ENCODE peak calls at places on chromosomes 11 and 22, in seven cellular contexts. One of them, this sample, is unnamed.
A peak's percentile ranks its signal among the peaks of the same experiment; 100 is the strongest.

GRCh38 chr11:45815747-45816146 is 10.8 kb downstream of the SLC35C1 start:
- DNase-seq in upper lobe of right lung: no peak
- DNase-seq in fibroblast of gingiva: no peak
- DNase-seq in effector CD4-positive, alpha-beta T cell: no peak
- DNase-seq in T47D: peak; percentile 74
- DNase-seq in activated effector memory CD4-positive, alpha-beta T cell treated with anti-CD3 and anti-CD28 coated beads, Interleukin-2, amount 50 U/mL, for 16 hours: no peak
- DNase-seq in HCT116: no peak
- DNase-seq in this sample: no peak

GRCh38 chr22:22787151-22787550 is 100.5 kb upstream of the IGLL5 start:
- DNase-seq in fibroblast of gingiva: no peak
- DNase-seq in HCT116: no peak
- DNase-seq in activated effector memory CD4-positive, alpha-beta T cell treated with anti-CD3 and anti-CD28 coated beads, Interleukin-2, amount 50 U/mL, for 16 hours: no peak
- DNase-seq in T47D: no peak
- DNase-seq in upper lobe of right lung: no peak
- DNase-seq in effector CD4-positive, alpha-beta T cell: no peak
- DNase-seq in this sample: no peak

GRCh38 chr11:68773521-68774187 is 22.3 kb upstream of the TESMIN start:
- DNase-seq in upper lobe of right lung: no peak
- DNase-seq in T47D: no peak
- DNase-seq in HCT116: no peak
- DNase-seq in effector CD4-positive, alpha-beta T cell: no peak
- DNase-seq in activated effector memory CD4-positive, alpha-beta T cell treated with anti-CD3 and anti-CD28 coated beads, Interleukin-2, amount 50 U/mL, for 16 hours: no peak
- DNase-seq in fibroblast of gingiva: no peak
- DNase-seq in this sample: no peak

GRCh38 chr11:74685905-74686304 is 45.3 kb downstream of the CHRDL2 start:
- DNase-seq in effector CD4-positive, alpha-beta T cell: no peak
- DNase-seq in fibroblast of gingiva: no peak
- DNase-seq in HCT116: no peak
- DNase-seq in activated effector memory CD4-positive, alpha-beta T cell treated with anti-CD3 and anti-CD28 coated beads, Interleukin-2, amount 50 U/mL, for 16 hours: no peak
- DNase-seq in upper lobe of right lung: peak; percentile 67
- DNase-seq in T47D: no peak
- DNase-seq in this sample: no peak

GRCh38 chr22:42361523-42361922 is 70.7 kb downstream of the NFAM1 start:
- DNase-seq in activated effector memory CD4-positive, alpha-beta T cell treated with anti-CD3 and anti-CD28 coated beads, Interleukin-2, amount 50 U/mL, for 16 hours: no peak
- DNase-seq in T47D: no peak
- DNase-seq in effector CD4-positive, alpha-beta T cell: no peak
- DNase-seq in fibroblast of gingiva: no peak
- DNase-seq in upper lobe of right lung: no peak
- DNase-seq in HCT116: no peak
- DNase-seq in this sample: no peak

GRCh38 chr22:46796566-46797195 is 34.2 kb downstream of the TBC1D22A start:
- DNase-seq in effector CD4-positive, alpha-beta T cell: no peak
- DNase-seq in fibroblast of gingiva: no peak
- DNase-seq in upper lobe of right lung: no peak
- DNase-seq in HCT116: no peak
- DNase-seq in T47D: no peak
- DNase-seq in activated effector memory CD4-positive, alpha-beta T cell treated with anti-CD3 and anti-CD28 coated beads, Interleukin-2, amount 50 U/mL, for 16 hours: no peak
- DNase-seq in this sample: no peak

GRCh38 chr22:23673826-23674690 is 16.8 kb upstream of the RGL4 start:
- DNase-seq in fibroblast of gingiva: no peak
- DNase-seq in T47D: no peak
- DNase-seq in HCT116: no peak
- DNase-seq in effector CD4-positive, alpha-beta T cell: no peak
- DNase-seq in activated effector memory CD4-positive, alpha-beta T cell treated with anti-CD3 and anti-CD28 coated beads, Interleukin-2, amount 50 U/mL, for 16 hours: no peak
- DNase-seq in upper lobe of right lung: no peak
- DNase-seq in this sample: no peak

GRCh38 chr11:76672431-76673163 is 2.0 kb upstream of the LRRC32 start:
- DNase-seq in fibroblast of gingiva: no peak
- DNase-seq in effector CD4-positive, alpha-beta T cell: peak; percentile 6
- DNase-seq in T47D: no peak
- DNase-seq in activated effector memory CD4-positive, alpha-beta T cell treated with anti-CD3 and anti-CD28 coated beads, Interleukin-2, amount 50 U/mL, for 16 hours: peak; percentile 80
- DNase-seq in upper lobe of right lung: no peak
- DNase-seq in HCT116: no peak
- DNase-seq in this sample: no peak

GRCh38 chr11:78011301-78011700 is 11.8 kb downstream of the KCTD14 start:
- DNase-seq in upper lobe of right lung: no peak
- DNase-seq in effector CD4-positive, alpha-beta T cell: no peak
- DNase-seq in activated effector memory CD4-positive, alpha-beta T cell treated with anti-CD3 and anti-CD28 coated beads, Interleukin-2, amount 50 U/mL, for 16 hours: no peak
- DNase-seq in T47D: no peak
- DNase-seq in HCT116: no peak
- DNase-seq in fibroblast of gingiva: no peak
- DNase-seq in this sample: no peak

GRCh38 chr11:131561486-131561885 is 191.1 kb downstream of the NTM start:
- DNase-seq in T47D: no peak
- DNase-seq in effector CD4-positive, alpha-beta T cell: no peak
- DNase-seq in fibroblast of gingiva: no peak
- DNase-seq in HCT116: no peak
- DNase-seq in activated effector memory CD4-positive, alpha-beta T cell treated with anti-CD3 and anti-CD28 coated beads, Interleukin-2, amount 50 U/mL, for 16 hours: no peak
- DNase-seq in upper lobe of right lung: no peak
- DNase-seq in this sample: no peak

GRCh38 chr11:84829162-84829561 is 798.0 kb downstream of the DLG2 start:
- DNase-seq in T47D: no peak
- DNase-seq in effector CD4-positive, alpha-beta T cell: no peak
- DNase-seq in fibroblast of gingiva: no peak
- DNase-seq in upper lobe of right lung: no peak
- DNase-seq in HCT116: no peak
- DNase-seq in activated effector memory CD4-positive, alpha-beta T cell treated with anti-CD3 and anti-CD28 coated beads, Interleukin-2, amount 50 U/mL, for 16 hours: no peak
- DNase-seq in this sample: no peak

GRCh38 chr11:119671561-119672015 is 57.4 kb downstream of the NECTIN1 start:
- DNase-seq in HCT116: no peak
- DNase-seq in activated effector memory CD4-positive, alpha-beta T cell treated with anti-CD3 and anti-CD28 coated beads, Interleukin-2, amount 50 U/mL, for 16 hours: no peak
- DNase-seq in fibroblast of gingiva: peak; percentile 33
- DNase-seq in upper lobe of right lung: no peak
- DNase-seq in effector CD4-positive, alpha-beta T cell: no peak
- DNase-seq in T47D: no peak
- DNase-seq in this sample: no peak

GRCh38 chr11:17161515-17161914 is 46.3 kb downstream of the PIK3C2A start:
- DNase-seq in activated effector memory CD4-positive, alpha-beta T cell treated with anti-CD3 and anti-CD28 coated beads, Interleukin-2, amount 50 U/mL, for 16 hours: no peak
- DNase-seq in HCT116: no peak
- DNase-seq in effector CD4-positive, alpha-beta T cell: no peak
- DNase-seq in fibroblast of gingiva: no peak
- DNase-seq in upper lobe of right lung: no peak
- DNase-seq in T47D: no peak
- DNase-seq in this sample: no peak

GRCh38 chr22:44685384-44686056 is 16.5 kb upstream of the PRR5 start:
- DNase-seq in HCT116: peak; percentile 35
- DNase-seq in T47D: peak; percentile 83
- DNase-seq in fibroblast of gingiva: peak; percentile 29
- DNase-seq in activated effector memory CD4-positive, alpha-beta T cell treated with anti-CD3 and anti-CD28 coated beads, Interleukin-2, amount 50 U/mL, for 16 hours: peak; percentile 92
- DNase-seq in upper lobe of right lung: peak; percentile 81
- DNase-seq in effector CD4-positive, alpha-beta T cell: peak; percentile 60
- DNase-seq in this sample: peak; percentile 44

GRCh38 chr11:95625164-95626017 is 164.2 kb downstream of the FAM76B start:
- DNase-seq in upper lobe of right lung: no peak
- DNase-seq in activated effector memory CD4-positive, alpha-beta T cell treated with anti-CD3 and anti-CD28 coated beads, Interleukin-2, amount 50 U/mL, for 16 hours: no peak
- DNase-seq in effector CD4-positive, alpha-beta T cell: no peak
- DNase-seq in T47D: no peak
- DNase-seq in fibroblast of gingiva: no peak
- DNase-seq in HCT116: no peak
- DNase-seq in this sample: peak; percentile 34

GRCh38 chr22:21755855-21756284 is 20.3 kb upstream of the YPEL1 start:
- DNase-seq in effector CD4-positive, alpha-beta T cell: no peak
- DNase-seq in HCT116: no peak
- DNase-seq in upper lobe of right lung: no peak
- DNase-seq in activated effector memory CD4-positive, alpha-beta T cell treated with anti-CD3 and anti-CD28 coated beads, Interleukin-2, amount 50 U/mL, for 16 hours: no peak
- DNase-seq in T47D: no peak
- DNase-seq in fibroblast of gingiva: peak; percentile 36
- DNase-seq in this sample: no peak

GRCh38 chr11:18271206-18271605 is 5.1 kb downstream of the SAA1 start:
- DNase-seq in activated effector memory CD4-positive, alpha-beta T cell treated with anti-CD3 and anti-CD28 coated beads, Interleukin-2, amount 50 U/mL, for 16 hours: no peak
- DNase-seq in effector CD4-positive, alpha-beta T cell: no peak
- DNase-seq in upper lobe of right lung: no peak
- DNase-seq in fibroblast of gingiva: no peak
- DNase-seq in T47D: no peak
- DNase-seq in HCT116: no peak
- DNase-seq in this sample: no peak

GRCh38 chr11:34358258-34358665 is 452 bp upstream of the ABTB2 start:
- DNase-seq in activated effector memory CD4-positive, alpha-beta T cell treated with anti-CD3 and anti-CD28 coated beads, Interleukin-2, amount 50 U/mL, for 16 hours: no peak
- DNase-seq in upper lobe of right lung: peak; percentile 84
- DNase-seq in HCT116: peak; percentile 65
- DNase-seq in fibroblast of gingiva: no peak
- DNase-seq in effector CD4-positive, alpha-beta T cell: no peak
- DNase-seq in T47D: peak; percentile 95
- DNase-seq in this sample: peak; percentile 66

GRCh38 chr11:58286249-58286648 is 18.2 kb upstream of the OR10W1 start:
- DNase-seq in effector CD4-positive, alpha-beta T cell: no peak
- DNase-seq in activated effector memory CD4-positive, alpha-beta T cell treated with anti-CD3 and anti-CD28 coated beads, Interleukin-2, amount 50 U/mL, for 16 hours: no peak
- DNase-seq in T47D: peak; percentile 74
- DNase-seq in fibroblast of gingiva: peak; percentile 4
- DNase-seq in HCT116: peak; percentile 23
- DNase-seq in upper lobe of right lung: no peak
- DNase-seq in this sample: no peak

GRCh38 chr22:27644566-27644965 is 157.0 kb downstream of the MN1 start:
- DNase-seq in activated effector memory CD4-positive, alpha-beta T cell treated with anti-CD3 and anti-CD28 coated beads, Interleukin-2, amount 50 U/mL, for 16 hours: no peak
- DNase-seq in fibroblast of gingiva: no peak
- DNase-seq in T47D: no peak
- DNase-seq in HCT116: no peak
- DNase-seq in effector CD4-positive, alpha-beta T cell: no peak
- DNase-seq in upper lobe of right lung: no peak
- DNase-seq in this sample: no peak

GRCh38 chr22:19196841-19197612 is 18.5 kb upstream of the SLC25A1 start:
- DNase-seq in activated effector memory CD4-positive, alpha-beta T cell treated with anti-CD3 and anti-CD28 coated beads, Interleukin-2, amount 50 U/mL, for 16 hours: no peak
- DNase-seq in HCT116: no peak
- DNase-seq in effector CD4-positive, alpha-beta T cell: no peak
- DNase-seq in T47D: no peak
- DNase-seq in fibroblast of gingiva: no peak
- DNase-seq in upper lobe of right lung: no peak
- DNase-seq in this sample: no peak

GRCh38 chr11:3208272-3208671 is 10.3 kb downstream of the MRGPRG start:
- DNase-seq in T47D: no peak
- DNase-seq in upper lobe of right lung: peak; percentile 27
- DNase-seq in fibroblast of gingiva: no peak
- DNase-seq in effector CD4-positive, alpha-beta T cell: no peak
- DNase-seq in HCT116: no peak
- DNase-seq in activated effector memory CD4-positive, alpha-beta T cell treated with anti-CD3 and anti-CD28 coated beads, Interleukin-2, amount 50 U/mL, for 16 hours: no peak
- DNase-seq in this sample: no peak

GRCh38 chr11:709109-709997 is 3.3 kb downstream of the EPS8L2 start:
- DNase-seq in upper lobe of right lung: no peak
- DNase-seq in activated effector memory CD4-positive, alpha-beta T cell treated with anti-CD3 and anti-CD28 coated beads, Interleukin-2, amount 50 U/mL, for 16 hours: no peak
- DNase-seq in fibroblast of gingiva: no peak
- DNase-seq in HCT116: no peak
- DNase-seq in T47D: peak; percentile 56
- DNase-seq in effector CD4-positive, alpha-beta T cell: no peak
- DNase-seq in this sample: no peak

GRCh38 chr11:110446594-110446993 is 16.8 kb downstream of the FDX1 start:
- DNase-seq in HCT116: no peak
- DNase-seq in fibroblast of gingiva: no peak
- DNase-seq in effector CD4-positive, alpha-beta T cell: no peak
- DNase-seq in upper lobe of right lung: no peak
- DNase-seq in activated effector memory CD4-positive, alpha-beta T cell treated with anti-CD3 and anti-CD28 coated beads, Interleukin-2, amount 50 U/mL, for 16 hours: no peak
- DNase-seq in T47D: no peak
- DNase-seq in this sample: no peak

GRCh38 chr22:37211853-37212173 is 464 bp downstream of the SSTR3 start:
- DNase-seq in upper lobe of right lung: no peak
- DNase-seq in activated effector memory CD4-positive, alpha-beta T cell treated with anti-CD3 and anti-CD28 coated beads, Interleukin-2, amount 50 U/mL, for 16 hours: no peak
- DNase-seq in HCT116: no peak
- DNase-seq in effector CD4-positive, alpha-beta T cell: no peak
- DNase-seq in fibroblast of gingiva: no peak
- DNase-seq in T47D: no peak
- DNase-seq in this sample: no peak

GRCh38 chr11:114195981-114196731 is 100.0 kb upstream of the NNMT start:
- DNase-seq in fibroblast of gingiva: no peak
- DNase-seq in T47D: peak; percentile 94
- DNase-seq in activated effector memory CD4-positive, alpha-beta T cell treated with anti-CD3 and anti-CD28 coated beads, Interleukin-2, amount 50 U/mL, for 16 hours: no peak
- DNase-seq in effector CD4-positive, alpha-beta T cell: no peak
- DNase-seq in upper lobe of right lung: no peak
- DNase-seq in HCT116: no peak
- DNase-seq in this sample: peak; percentile 71

GRCh38 chr22:36870250-36870649 is 9.4 kb downstream of the NCF4 start:
- DNase-seq in HCT116: peak; percentile 37
- DNase-seq in T47D: peak; percentile 54
- DNase-seq in fibroblast of gingiva: no peak
- DNase-seq in upper lobe of right lung: peak; percentile 55
- DNase-seq in activated effector memory CD4-positive, alpha-beta T cell treated with anti-CD3 and anti-CD28 coated beads, Interleukin-2, amount 50 U/mL, for 16 hours: no peak
- DNase-seq in effector CD4-positive, alpha-beta T cell: no peak
- DNase-seq in this sample: peak; percentile 25

GRCh38 chr11:20617346-20617745 is 17.9 kb downstream of the SLC6A5 start:
- DNase-seq in upper lobe of right lung: no peak
- DNase-seq in activated effector memory CD4-positive, alpha-beta T cell treated with anti-CD3 and anti-CD28 coated beads, Interleukin-2, amount 50 U/mL, for 16 hours: no peak
- DNase-seq in HCT116: no peak
- DNase-seq in fibroblast of gingiva: no peak
- DNase-seq in T47D: no peak
- DNase-seq in effector CD4-positive, alpha-beta T cell: no peak
- DNase-seq in this sample: no peak